ENCODE peak calls at places on chromosomes 12 and 14, in nine cellular contexts. I, Q, Y, W, F, E, K, D and R are unnamed samples.

GRCh38 chr12:92619730-92620684 is 82.8 kb upstream of the PLEKHG7 start:
- DNase-seq in I (no peak), Q (no peak), Y (no peak), W (no peak), F (no peak), E (no peak), K (no peak), D (no peak), R (no peak)

GRCh38 chr12:113184098-113184899 is 979 bp downstream of the DDX54 start:
- DNase-seq in I (no peak), Q (no peak), Y (peak), W (no peak), F (no peak), E (no peak), K (no peak), D (peak), R (no peak)

GRCh38 chr14:32692441-32692840 is 246.2 kb upstream of the NPAS3 start:
- DNase-seq in I (no peak), Q (no peak), Y (no peak), W (no peak), F (no peak), E (no peak), K (no peak), D (no peak), R (no peak)

GRCh38 chr14:68468437-68469207 is 324.2 kb downstream of the ZFP36L1 start:
- DNase-seq in I (no peak), Q (no peak), Y (peak), W (no peak), F (no peak), E (no peak), K (no peak), D (no peak), R (no peak)

GRCh38 chr12:18955594-18955993 is 173.9 kb upstream of the PLEKHA5 start:
- DNase-seq in I (no peak), Q (no peak), Y (no peak), W (no peak), F (no peak), E (no peak), K (no peak), D (no peak), R (no peak)

GRCh38 chr14:44771495-44771894 is 190.3 kb downstream of the KLHL28 start:
- DNase-seq in I (no peak), Q (no peak), Y (no peak), W (no peak), F (no peak), E (no peak), K (no peak), D (no peak), R (no peak)

GRCh38 chr14:53509845-53510244 is 356.7 kb upstream of the DDHD1 start:
- DNase-seq in I (no peak), Q (peak), Y (no peak), W (no peak), F (peak), E (no peak), K (peak), D (no peak), R (no peak)

GRCh38 chr12:121849660-121850059 is 9.0 kb downstream of the HPD start:
- DNase-seq in I (no peak), Q (no peak), Y (no peak), W (no peak), F (no peak), E (peak), K (no peak), D (no peak), R (no peak)

GRCh38 chr12:7324176-7324575 is 20.3 kb downstream of the ACSM4 start:
- DNase-seq in I (no peak), Q (no peak), Y (no peak), W (no peak), F (no peak), E (no peak), K (no peak), D (no peak), R (no peak)

GRCh38 chr12:70774055-70774454 is 136.8 kb upstream of the PTPRB start:
- DNase-seq in I (no peak), Q (no peak), Y (no peak), W (no peak), F (no peak), E (no peak), K (no peak), D (no peak), R (peak)

GRCh38 chr12:85413266-85413665 is 133.2 kb downstream of the ALX1 start:
- DNase-seq in I (no peak), Q (no peak), Y (no peak), W (no peak), F (no peak), E (no peak), K (no peak), D (no peak), R (no peak)

GRCh38 chr14:75310295-75311059 is 31.8 kb downstream of the FOS start:
- DNase-seq in I (no peak), Q (peak), Y (no peak), W (peak), F (peak), E (peak), K (peak), D (peak), R (peak)

GRCh38 chr12:47754126-47754525 is 4.6 kb downstream of the RAPGEF3 start:
- DNase-seq in I (no peak), Q (no peak), Y (no peak), W (no peak), F (no peak), E (no peak), K (no peak), D (no peak), R (no peak)

GRCh38 chr12:111163422-111163821 is 205.5 kb downstream of the PHETA1 start:
- DNase-seq in I (no peak), Q (no peak), Y (no peak), W (no peak), F (no peak), E (no peak), K (no peak), D (no peak), R (no peak)

GRCh38 chr12:130916251-130916911 is 37.3 kb upstream of the ADGRD1 start:
- DNase-seq in I (peak), Q (peak), Y (peak), W (no peak), F (peak), E (peak), K (peak), D (no peak), R (no peak)

GRCh38 chr12:25051583-25052190 is 102.8 kb upstream of the BCAT1 start:
- DNase-seq in I (no peak), Q (no peak), Y (peak), W (no peak), F (no peak), E (no peak), K (no peak), D (no peak), R (no peak)

GRCh38 chr14:88551936-88552565 is 2.8 kb downstream of the PTPN21 start:
- DNase-seq in I (peak), Q (no peak), Y (no peak), W (no peak), F (no peak), E (peak), K (no peak), D (no peak), R (no peak)

GRCh38 chr14:50003213-50004021 is 110.5 kb downstream of the ARF6 start:
- DNase-seq in I (peak), Q (peak), Y (peak), W (no peak), F (peak), E (peak), K (no peak), D (peak), R (no peak)

GRCh38 chr12:54173066-54173726 is 15.6 kb downstream of the SMUG1 start:
- DNase-seq in I (peak), Q (no peak), Y (peak), W (no peak), F (peak), E (peak), K (no peak), D (no peak), R (no peak)

GRCh38 chr14:91400696-91401095 is 16.9 kb downstream of the CCDC88C start:
- DNase-seq in I (no peak), Q (no peak), Y (no peak), W (peak), F (no peak), E (no peak), K (no peak), D (no peak), R (no peak)

GRCh38 chr14:74299061-74299545 is 3.6 kb downstream of the ABCD4 start:
- DNase-seq in I (no peak), Q (no peak), Y (peak), W (peak), F (no peak), E (no peak), K (no peak), D (no peak), R (no peak)

GRCh38 chr14:22791302-22791701 is 23.9 kb downstream of the SLC7A7 start:
- DNase-seq in I (no peak), Q (no peak), Y (no peak), W (no peak), F (no peak), E (no peak), K (peak), D (no peak), R (no peak)

GRCh38 chr14:44961151-44961729 is 507 bp downstream of the KLHL28 start:
- DNase-seq in I (peak), Q (peak), Y (peak), W (peak), F (peak), E (peak), K (peak), D (peak), R (no peak)